ENCODE peak calls at places on chromosomes 6 and 20, in five cellular contexts. C is K562, V is upper lobe of left lung, G is HepG2, H is GM12878. R is an unnamed sample.

GRCh38 chr6:28906674-28907073 is 17.1 kb downstream of the TRIM27 start:
- ATAC-seq in C (no peak), V (peak; percentile 10), G (no peak), H (no peak), R (no peak)

GRCh38 chr6:142384455-142385332 is 82.9 kb downstream of the ADGRG6 start:
- ATAC-seq in C (no peak), V (no peak), G (no peak), H (no peak), R (no peak)

GRCh38 chr20:50550531-50550930 is 40.3 kb downstream of the PTPN1 start:
- ATAC-seq in C (no peak), V (peak; percentile 62), G (no peak), H (no peak), R (no peak)

GRCh38 chr6:88165087-88165876 is 865 bp downstream of the CNR1 start:
- ATAC-seq in C (no peak), V (peak; percentile 5), G (no peak), H (peak; percentile 12), R (no peak)

GRCh38 chr20:40286991-40287531 is 402.0 kb downstream of the MAFB start:
- ATAC-seq in C (no peak), V (peak; percentile 77), G (no peak), H (no peak), R (no peak)

GRCh38 chr20:25496968-25497401 is 88.3 kb downstream of the NINL start:
- ATAC-seq in C (no peak), V (no peak), G (no peak), H (no peak), R (no peak)

GRCh38 chr6:99341862-99342455 is 7.5 kb downstream of the FAXC start:
- ATAC-seq in C (no peak), V (no peak), G (no peak), H (peak; percentile 75), R (no peak)

GRCh38 chr6:30768634-30769087 is 24.3 kb upstream of the IER3 start:
- ATAC-seq in C (no peak), V (peak; percentile 37), G (peak; percentile 22), H (peak; percentile 4), R (no peak)

GRCh38 chr6:115004204-115004603 is 661.4 kb upstream of the HS3ST5 start:
- ATAC-seq in C (no peak), V (no peak), G (no peak), H (no peak), R (no peak)

GRCh38 chr6:136051140-136051775 is 198.9 kb downstream of the MTFR2 start:
- ATAC-seq in C (no peak), V (no peak), G (no peak), H (no peak), R (no peak)

GRCh38 chr20:36666181-36666740 is 20.3 kb upstream of the SLA2 start:
- ATAC-seq in C (peak; percentile 79), V (no peak), G (peak; percentile 78), H (no peak), R (no peak)

GRCh38 chr6:17473554-17473953 is 80.2 kb downstream of the CAP2 start:
- ATAC-seq in C (no peak), V (no peak), G (no peak), H (no peak), R (peak; percentile 39)

GRCh38 chr20:38109657-38110524 is 55.2 kb downstream of the TGM2 start:
- ATAC-seq in C (peak; percentile 27), V (peak; percentile 73), G (peak; percentile 83), H (no peak), R (peak; percentile 84)

GRCh38 chr6:157090736-157091135 is 232.6 kb downstream of the TMEM242 start:
- ATAC-seq in C (no peak), V (no peak), G (no peak), H (no peak), R (no peak)

GRCh38 chr6:38209291-38209865 is 389.9 kb downstream of the ZFAND3 start:
- ATAC-seq in C (no peak), V (no peak), G (no peak), H (no peak), R (no peak)

GRCh38 chr6:10970731-10971130 is 73.4 kb downstream of the ELOVL2 start:
- ATAC-seq in C (no peak), V (no peak), G (peak; percentile 48), H (no peak), R (no peak)

GRCh38 chr20:23037017-23037481 is 1.9 kb downstream of the SSTR4 start:
- ATAC-seq in C (no peak), V (no peak), G (no peak), H (no peak), R (no peak)
- TF ChIP-seq POLR2A in C (no peak), V (no peak), G (no peak), H (no peak), R (no peak)

DNA sequence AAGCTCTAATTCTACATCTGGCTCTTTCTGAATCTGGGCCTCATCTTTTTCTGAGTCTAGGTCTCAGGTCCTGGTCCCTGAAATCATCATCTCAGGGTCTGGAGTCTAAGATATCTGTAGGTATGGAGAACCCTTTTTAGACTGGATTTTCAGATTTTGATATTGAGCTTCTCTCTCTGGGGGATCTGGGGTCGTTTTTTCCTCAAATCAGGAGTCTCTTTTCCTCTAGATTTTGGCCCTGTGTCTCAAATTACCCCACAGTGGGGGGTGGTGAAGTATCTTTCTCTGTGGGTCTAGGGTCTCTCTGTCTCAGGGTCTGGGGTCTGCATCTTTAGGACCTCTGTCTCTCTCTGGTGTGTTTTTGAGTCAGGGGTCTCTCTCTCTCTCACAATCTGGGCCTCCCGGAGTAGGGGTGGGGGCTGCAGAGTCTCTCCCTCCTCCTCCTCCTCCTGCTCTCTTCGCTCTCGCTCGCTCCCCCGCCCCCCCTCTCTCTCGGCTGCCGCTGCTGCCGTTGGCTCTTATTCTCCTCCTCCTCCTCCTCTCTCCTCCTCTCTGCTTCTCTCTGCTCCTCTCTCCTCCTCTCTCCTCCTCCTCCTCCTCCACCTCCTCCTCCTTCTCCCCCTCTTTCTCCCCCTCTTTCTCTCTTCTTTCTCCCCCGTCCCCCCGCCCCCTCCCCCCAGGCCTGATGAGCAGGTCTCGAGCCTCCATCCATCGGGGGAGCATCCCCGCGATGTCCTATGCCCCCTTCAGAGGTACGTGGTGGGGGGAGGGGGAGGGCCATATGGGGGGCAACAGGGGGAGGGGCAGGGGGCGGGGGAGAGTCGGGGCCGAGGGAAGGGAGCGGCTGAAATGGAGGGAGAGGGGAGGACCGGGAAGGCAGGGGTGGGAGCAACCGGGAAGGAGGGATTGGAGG is at the start of gene SYNGAP1:
- ATAC-seq in C (no peak), V (no peak), G (no peak), H (no peak), R (peak; percentile 31)
- TF ChIP-seq EP300 in C (no peak), V (no peak), G (no peak), H (no peak), R (no peak)

GRCh38 chr6:33661118-33661838 is 40.2 kb downstream of the ITPR3 start:
- ATAC-seq in C (no peak), V (no peak), G (no peak), H (no peak), R (no peak)
- H3K36me3 ChIP-seq in C (peaks cover 64% of the 10 kb centered on the region), V (peaks cover 80% of the 10 kb centered on the region), G (peaks cover 4% of the 10 kb centered on the region), H (peaks cover 8% of the 10 kb centered on the region), R (peaks cover 75% of the 10 kb centered on the region)

GRCh38 chr6:104859225-104860146 is at the start of gene HACE1:
- ATAC-seq in C (peak; percentile 99), V (peak; percentile 99), G (peak; percentile 99), H (peak; percentile 99), R (peak; percentile 99)
- TF ChIP-seq POLR2A in C (peak; percentile 74), V (no peak), G (peak; percentile 20), H (peak; percentile 78), R (peak; percentile 25)